ENCODE peak calls at places on chromosomes 11 and 22, in seven cellular contexts. U, S, A, B, Y, W and Z are unnamed samples.

GRCh38 chr11:130077671-130078468 is 8.2 kb downstream of the APLP2 start:
- DNase-seq in Y (peak; percentile 49), A (no peak), S (no peak), B (no peak), W (no peak), U (no peak), Z (no peak)

GRCh38 chr22:19143967-19144400 is 467 bp downstream of the ESS2 start:
- DNase-seq in W (no peak), S (no peak), B (peak; percentile 32), Y (peak; percentile 80), U (no peak), A (no peak), Z (no peak)

GRCh38 chr11:3994030-3994640 is 100.5 kb upstream of the RRM1 start:
- DNase-seq in W (no peak), S (no peak), B (no peak), A (peak; percentile 10), U (peak; percentile 19), Y (peak; percentile 27), Z (no peak)

GRCh38 chr11:46099973-46100335 is 21.3 kb downstream of the PHF21A start:
- DNase-seq in A (peak; percentile 56), S (no peak), Y (no peak), U (no peak), B (no peak), W (no peak), Z (peak; percentile 71)

GRCh38 chr11:30387891-30388861 is 65.3 kb downstream of the ARL14EP start:
- DNase-seq in S (no peak), U (no peak), Y (no peak), B (no peak), A (no peak), W (no peak), Z (no peak)

GRCh38 chr11:130314749-130315285 is at the start of gene ZBTB44:
- DNase-seq in B (peak; percentile 93), W (peak; percentile 95), A (peak; percentile 94), S (peak; percentile 72), U (peak; percentile 85), Y (no peak), Z (peak; percentile 88)

GRCh38 chr11:66902486-66903177 is 45.8 kb downstream of the LRFN4 start:
- DNase-seq in A (no peak), U (no peak), Y (no peak), B (no peak), W (no peak), S (no peak), Z (no peak)

GRCh38 chr11:57387284-57388030 is 3.0 kb downstream of the PRG2 start:
- DNase-seq in S (no peak), W (no peak), Y (no peak), A (peak; percentile 19), U (peak; percentile 55), B (no peak), Z (no peak)

GRCh38 chr11:111917312-111917711 is 1.4 kb upstream of the C11orf52 start:
- DNase-seq in S (no peak), A (no peak), U (no peak), B (no peak), W (no peak), Y (no peak), Z (no peak)

GRCh38 chr11:81569999-81570398 is 1163.7 kb downstream of the FAM181B start:
- DNase-seq in Y (no peak), A (peak; percentile 11), W (no peak), U (no peak), S (no peak), B (no peak), Z (no peak)

GRCh38 chr22:38963872-38964271 is 6.5 kb downstream of the APOBEC3A start:
- DNase-seq in S (no peak), A (no peak), U (no peak), Y (peak; percentile 48), W (no peak), B (no peak), Z (no peak)

GRCh38 chr11:106624377-106624776 is 393.9 kb downstream of the GUCY1A2 start:
- DNase-seq in Y (no peak), B (no peak), S (no peak), A (peak; percentile 21), U (no peak), W (no peak), Z (no peak)

GRCh38 chr11:64971421-64972233 is at the start of gene MAJIN:
- DNase-seq in S (no peak), Y (peak; percentile 92), W (peak; percentile 63), A (no peak), B (no peak), U (peak; percentile 90), Z (no peak)

GRCh38 chr11:72721689-72722049 is 30.5 kb downstream of the ARAP1 start:
- DNase-seq in A (peak; percentile 28), W (no peak), U (no peak), Y (no peak), B (peak; percentile 30), S (no peak), Z (peak; percentile 41)

GRCh38 chr22:30889268-30889995 is 79.1 kb downstream of the MORC2 start:
- DNase-seq in B (no peak), W (no peak), S (no peak), U (no peak), Y (no peak), A (no peak), Z (no peak)

GRCh38 chr11:114892381-114893197 is 214.3 kb downstream of the NXPE2 start:
- DNase-seq in B (peak; percentile 8), W (no peak), A (peak; percentile 23), S (no peak), Y (peak; percentile 74), U (no peak), Z (no peak)

GRCh38 chr11:73288873-73289707 is 17.0 kb downstream of the P2RY6 start:
- DNase-seq in W (peak; percentile 88), A (peak; percentile 88), U (peak; percentile 86), S (peak; percentile 53), B (peak; percentile 68), Y (peak; percentile 92), Z (peak; percentile 57)

GRCh38 chr11:109984634-109985289 is 108.4 kb upstream of the ZC3H12C start:
- DNase-seq in U (no peak), B (no peak), A (no peak), Y (no peak), S (no peak), W (no peak), Z (peak; percentile 79)

GRCh38 chr22:48261706-48262105 is 1499.3 kb downstream of the TBC1D22A start:
- DNase-seq in B (no peak), A (no peak), Y (peak; percentile 12), S (no peak), U (no peak), W (no peak), Z (peak; percentile 4)

GRCh38 chr11:111976119-111976518 is 39.0 kb downstream of the DIXDC1 start:
- DNase-seq in S (no peak), Y (no peak), U (peak; percentile 44), B (no peak), A (no peak), W (no peak), Z (no peak)

GRCh38 chr11:128841461-128842072 is 25.5 kb downstream of the KCNJ1 start:
- DNase-seq in W (no peak), B (no peak), U (no peak), Y (no peak), A (no peak), S (no peak), Z (peak; percentile 8)

GRCh38 chr11:31761636-31762035 is 49.5 kb downstream of the PAX6 start:
- DNase-seq in A (no peak), Y (no peak), U (no peak), W (no peak), B (no peak), S (no peak), Z (no peak)

GRCh38 chr22:27866136-27867091 is 52.6 kb downstream of the PITPNB start:
- DNase-seq in U (peak; percentile 33), Y (no peak), S (no peak), A (peak; percentile 30), B (no peak), W (no peak), Z (no peak)

GRCh38 chr22:23570681-23571080 is 9.4 kb downstream of the IGLL1 start:
- DNase-seq in W (no peak), U (no peak), S (no peak), A (no peak), B (peak; percentile 35), Y (no peak), Z (no peak)

GRCh38 chr11:100525635-100526034 is 161.5 kb upstream of the ARHGAP42 start:
- DNase-seq in B (no peak), Y (no peak), A (peak; percentile 68), W (peak; percentile 35), U (no peak), S (peak; percentile 3), Z (no peak)

GRCh38 chr11:57251491-57252104 is 14.5 kb upstream of the APLNR start:
- DNase-seq in B (no peak), A (peak; percentile 41), U (peak; percentile 55), S (no peak), Y (peak; percentile 45), W (no peak), Z (no peak)

GRCh38 chr11:34631737-34632104 is 10.8 kb downstream of the EHF start:
- DNase-seq in S (no peak), Y (no peak), U (no peak), B (no peak), A (no peak), W (no peak), Z (no peak)

GRCh38 chr11:2148253-2149000 is 9.2 kb upstream of the IGF2 start:
- DNase-seq in B (no peak), W (no peak), Y (no peak), U (no peak), S (no peak), A (no peak), Z (no peak)
- TF ChIP-seq EZH2 in B (no peak), W (no peak), Y (no peak), U (no peak), S (no peak), A (no peak), Z (no peak)

GRCh38 chr22:36362819-36363377 is 24.9 kb downstream of the MYH9 start:
- DNase-seq in W (no peak), B (no peak), U (no peak), Y (no peak), S (no peak), A (no peak), Z (no peak)
- H3K4me3 ChIP-seq in W (no peak overlapping the region), B (no peak overlapping the region), U (no peak overlapping the region), Y (no peak overlapping the region), S (no peak overlapping the region), A (no peak overlapping the region), Z (no peak overlapping the region)

DNA sequence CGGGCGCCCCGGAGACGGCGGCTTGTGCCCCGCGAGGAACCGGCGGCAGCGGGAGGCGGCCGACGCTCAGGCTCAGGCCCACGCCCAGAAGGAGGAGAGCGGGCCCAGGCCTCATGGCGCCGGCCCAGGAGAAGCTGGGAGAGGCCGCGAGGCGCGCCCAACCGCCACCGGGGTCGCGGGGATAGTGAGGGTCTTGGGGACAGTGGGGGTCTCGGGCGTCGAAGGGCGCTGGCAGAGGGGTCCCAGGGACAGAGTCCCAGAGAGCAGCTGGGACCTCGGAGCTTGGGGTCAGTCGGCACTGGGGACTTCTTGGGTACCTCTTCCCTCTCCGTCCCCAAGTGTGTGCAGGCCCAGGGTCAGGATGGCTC is at the start of gene PKDREJ:
- DNase-seq in S (no peak), A (no peak), U (no peak), W (no peak), B (no peak), Y (no peak), Z (no peak)
- TF ChIP-seq EZH2 in S (no peak), A (no peak), U (no peak), W (peak; percentile 62), B (no peak), Y (no peak), Z (no peak)

GRCh38 chr11:132043714-132044113 is 673.3 kb downstream of the NTM start:
- DNase-seq in Y (no peak), S (no peak), U (no peak), W (no peak), A (no peak), B (no peak), Z (no peak)
- H3K4me3 ChIP-seq in Y (no peak overlapping the region), S (no peak overlapping the region), U (no peak overlapping the region), W (no peak overlapping the region), A (no peak overlapping the region), B (no peak overlapping the region), Z (no peak overlapping the region)